ENCODE peak calls at places on chromosomes 4 and X, in seven cellular contexts. One of them, this sample, is unnamed.

GRCh38 chr4:14130551-14130950 is 503.0 kb upstream of the BOD1L1 start:
- DNase-seq in esophagus squamous epithelium: no peak
- DNase-seq in lower lobe of right lung: no peak
- DNase-seq in colonic mucosa: no peak
- DNase-seq in body of pancreas: no peak
- DNase-seq in OCI-LY7: no peak
- DNase-seq in mucosa of descending colon: no peak
- DNase-seq in this sample: no peak

GRCh38 chr4:83639849-83640493 is 104.1 kb downstream of the GPAT3 start:
- DNase-seq in mucosa of descending colon: no peak
- DNase-seq in OCI-LY7: peak; percentile 73
- DNase-seq in lower lobe of right lung: no peak
- DNase-seq in body of pancreas: peak; percentile 71
- DNase-seq in esophagus squamous epithelium: no peak
- DNase-seq in colonic mucosa: peak; percentile 80
- DNase-seq in this sample: peak; percentile 42

GRCh38 chrX:25721564-25721963 is 416.6 kb upstream of the MAGEB18 start:
- DNase-seq in mucosa of descending colon: no peak
- DNase-seq in OCI-LY7: peak; percentile 0
- DNase-seq in colonic mucosa: no peak
- DNase-seq in esophagus squamous epithelium: no peak
- DNase-seq in body of pancreas: no peak
- DNase-seq in lower lobe of right lung: no peak
- DNase-seq in this sample: no peak

GRCh38 chr4:100494166-100494565 is 23.7 kb downstream of the EMCN start:
- DNase-seq in esophagus squamous epithelium: no peak
- DNase-seq in colonic mucosa: no peak
- DNase-seq in body of pancreas: no peak
- DNase-seq in mucosa of descending colon: no peak
- DNase-seq in lower lobe of right lung: no peak
- DNase-seq in OCI-LY7: no peak
- DNase-seq in this sample: no peak

GRCh38 chrX:71515039-71515398 is 17.9 kb upstream of the OGT start:
- DNase-seq in colonic mucosa: no peak
- DNase-seq in mucosa of descending colon: no peak
- DNase-seq in lower lobe of right lung: no peak
- DNase-seq in body of pancreas: no peak
- DNase-seq in OCI-LY7: no peak
- DNase-seq in esophagus squamous epithelium: no peak
- DNase-seq in this sample: no peak

GRCh38 chr4:10942166-10942565 is 257.6 kb upstream of the CLNK start:
- DNase-seq in body of pancreas: no peak
- DNase-seq in lower lobe of right lung: no peak
- DNase-seq in OCI-LY7: no peak
- DNase-seq in mucosa of descending colon: no peak
- DNase-seq in esophagus squamous epithelium: no peak
- DNase-seq in colonic mucosa: no peak
- DNase-seq in this sample: no peak

GRCh38 chrX:373641-374471 is 12.9 kb downstream of the PPP2R3B start:
- DNase-seq in OCI-LY7: peak; percentile 78
- DNase-seq in esophagus squamous epithelium: no peak
- DNase-seq in lower lobe of right lung: no peak
- DNase-seq in mucosa of descending colon: no peak
- DNase-seq in colonic mucosa: no peak
- DNase-seq in body of pancreas: no peak
- DNase-seq in this sample: no peak

GRCh38 chr4:46979283-46979682 is 14.1 kb downstream of the GABRA4 start:
- DNase-seq in body of pancreas: no peak
- DNase-seq in lower lobe of right lung: no peak
- DNase-seq in esophagus squamous epithelium: no peak
- DNase-seq in OCI-LY7: no peak
- DNase-seq in mucosa of descending colon: no peak
- DNase-seq in colonic mucosa: no peak
- DNase-seq in this sample: no peak

GRCh38 chr4:43251760-43252317 is 359.3 kb downstream of the GRXCR1 start:
- DNase-seq in colonic mucosa: no peak
- DNase-seq in lower lobe of right lung: no peak
- DNase-seq in mucosa of descending colon: no peak
- DNase-seq in body of pancreas: peak; percentile 31
- DNase-seq in OCI-LY7: no peak
- DNase-seq in esophagus squamous epithelium: no peak
- DNase-seq in this sample: no peak

GRCh38 chr4:24745172-24745895 is 50.0 kb upstream of the SOD3 start:
- DNase-seq in colonic mucosa: no peak
- DNase-seq in mucosa of descending colon: no peak
- DNase-seq in OCI-LY7: no peak
- DNase-seq in body of pancreas: no peak
- DNase-seq in esophagus squamous epithelium: no peak
- DNase-seq in lower lobe of right lung: no peak
- DNase-seq in this sample: no peak

GRCh38 chrX:82813671-82814078 is 694.4 kb upstream of the POU3F4 start:
- DNase-seq in body of pancreas: no peak
- DNase-seq in OCI-LY7: no peak
- DNase-seq in colonic mucosa: no peak
- DNase-seq in lower lobe of right lung: no peak
- DNase-seq in esophagus squamous epithelium: no peak
- DNase-seq in mucosa of descending colon: no peak
- DNase-seq in this sample: no peak

GRCh38 chr4:184348311-184349233 is 125.8 kb downstream of the IRF2 start:
- DNase-seq in body of pancreas: peak; percentile 85
- DNase-seq in lower lobe of right lung: no peak
- DNase-seq in colonic mucosa: peak; percentile 88
- DNase-seq in OCI-LY7: peak; percentile 41
- DNase-seq in mucosa of descending colon: peak; percentile 78
- DNase-seq in esophagus squamous epithelium: no peak
- DNase-seq in this sample: no peak

GRCh38 chr4:133233922-133234321 is 84.8 kb downstream of the PCDH10 start:
- DNase-seq in colonic mucosa: no peak
- DNase-seq in mucosa of descending colon: no peak
- DNase-seq in body of pancreas: no peak
- DNase-seq in lower lobe of right lung: no peak
- DNase-seq in OCI-LY7: no peak
- DNase-seq in esophagus squamous epithelium: no peak
- DNase-seq in this sample: no peak

GRCh38 chr4:111675746-111676145 is 469.5 kb upstream of the FAM241A start:
- DNase-seq in lower lobe of right lung: no peak
- DNase-seq in OCI-LY7: no peak
- DNase-seq in body of pancreas: no peak
- DNase-seq in colonic mucosa: no peak
- DNase-seq in mucosa of descending colon: no peak
- DNase-seq in esophagus squamous epithelium: no peak
- DNase-seq in this sample: no peak

GRCh38 chr4:109560687-109561452 is 824 bp downstream of the MCUB start:
- DNase-seq in mucosa of descending colon: peak; percentile 70
- DNase-seq in body of pancreas: peak; percentile 16
- DNase-seq in colonic mucosa: peak; percentile 48
- DNase-seq in OCI-LY7: peak; percentile 82
- DNase-seq in esophagus squamous epithelium: no peak
- DNase-seq in lower lobe of right lung: no peak
- DNase-seq in this sample: peak; percentile 52

GRCh38 chrX:56726609-56727008 is 2.4 kb upstream of the NBDY start:
- DNase-seq in colonic mucosa: no peak
- DNase-seq in OCI-LY7: peak; percentile 62
- DNase-seq in mucosa of descending colon: no peak
- DNase-seq in esophagus squamous epithelium: no peak
- DNase-seq in body of pancreas: no peak
- DNase-seq in lower lobe of right lung: no peak
- DNase-seq in this sample: no peak

GRCh38 chrX:139831689-139832456 is 101.0 kb downstream of the ATP11C start:
- DNase-seq in body of pancreas: peak; percentile 15
- DNase-seq in OCI-LY7: no peak
- DNase-seq in colonic mucosa: peak; percentile 38
- DNase-seq in mucosa of descending colon: no peak
- DNase-seq in esophagus squamous epithelium: no peak
- DNase-seq in lower lobe of right lung: no peak
- DNase-seq in this sample: no peak

GRCh38 chr4:164621886-164622521 is 131.9 kb upstream of the SMIM31 start:
- DNase-seq in esophagus squamous epithelium: no peak
- DNase-seq in body of pancreas: no peak
- DNase-seq in colonic mucosa: no peak
- DNase-seq in OCI-LY7: no peak
- DNase-seq in mucosa of descending colon: no peak
- DNase-seq in lower lobe of right lung: no peak
- DNase-seq in this sample: no peak

GRCh38 chr4:85210353-85210752 is 243.9 kb upstream of the WDFY3 start:
- DNase-seq in esophagus squamous epithelium: no peak
- DNase-seq in mucosa of descending colon: no peak
- DNase-seq in lower lobe of right lung: no peak
- DNase-seq in OCI-LY7: no peak
- DNase-seq in colonic mucosa: no peak
- DNase-seq in body of pancreas: no peak
- DNase-seq in this sample: no peak

GRCh38 chr4:53595823-53596222 is 4.5 kb upstream of the LNX1 start:
- DNase-seq in esophagus squamous epithelium: no peak
- DNase-seq in lower lobe of right lung: no peak
- DNase-seq in mucosa of descending colon: no peak
- DNase-seq in colonic mucosa: no peak
- DNase-seq in body of pancreas: no peak
- DNase-seq in OCI-LY7: no peak
- DNase-seq in this sample: no peak

GRCh38 chr4:140427104-140427918 is at the start of gene CLGN:
- DNase-seq in OCI-LY7: peak; percentile 82
- DNase-seq in lower lobe of right lung: peak; percentile 73
- DNase-seq in esophagus squamous epithelium: no peak
- DNase-seq in mucosa of descending colon: peak; percentile 66
- DNase-seq in body of pancreas: peak; percentile 77
- DNase-seq in colonic mucosa: peak; percentile 70
- DNase-seq in this sample: peak; percentile 68

GRCh38 chr4:6115746-6116586 is 84.4 kb downstream of the JAKMIP1 start:
- DNase-seq in body of pancreas: no peak
- DNase-seq in colonic mucosa: no peak
- DNase-seq in OCI-LY7: no peak
- DNase-seq in mucosa of descending colon: no peak
- DNase-seq in lower lobe of right lung: no peak
- DNase-seq in esophagus squamous epithelium: no peak
- DNase-seq in this sample: no peak

DNA sequence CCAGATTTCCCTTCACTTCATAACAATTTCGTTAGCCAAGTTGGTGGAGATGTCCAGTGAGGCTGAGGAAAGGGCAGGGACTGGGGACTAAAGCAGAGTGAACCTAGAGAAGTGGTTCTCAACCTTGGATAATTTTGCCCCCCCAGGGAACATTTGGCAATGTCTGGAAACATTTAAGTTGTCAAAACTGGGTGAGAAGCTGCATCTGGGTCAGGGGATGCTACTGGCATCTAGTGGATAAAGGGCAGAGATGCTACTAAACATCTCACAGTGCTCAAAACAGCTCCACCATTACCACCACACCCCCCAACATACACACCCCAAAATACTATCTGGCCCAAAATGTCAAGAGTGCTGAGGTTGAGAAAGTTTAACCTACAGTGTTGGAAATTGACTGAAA is 32.0 kb upstream of the FGF16 start:
- DNase-seq in colonic mucosa: no peak
- DNase-seq in esophagus squamous epithelium: no peak
- DNase-seq in OCI-LY7: no peak
- DNase-seq in mucosa of descending colon: no peak
- DNase-seq in lower lobe of right lung: no peak
- DNase-seq in body of pancreas: no peak
- DNase-seq in this sample: no peak
- TF ChIP-seq CTCF in colonic mucosa: no peak
- TF ChIP-seq CTCF in esophagus squamous epithelium: no peak
- TF ChIP-seq CTCF in OCI-LY7: peak; percentile 41
- TF ChIP-seq CTCF in mucosa of descending colon: no peak
- TF ChIP-seq CTCF in lower lobe of right lung: no peak
- TF ChIP-seq CTCF in body of pancreas: no peak
- TF ChIP-seq CTCF in this sample: peak; percentile 12

GRCh38 chr4:103171006-103171405 is 27.1 kb downstream of the CENPE start:
- DNase-seq in lower lobe of right lung: no peak
- DNase-seq in colonic mucosa: no peak
- DNase-seq in mucosa of descending colon: no peak
- DNase-seq in OCI-LY7: no peak
- DNase-seq in esophagus squamous epithelium: no peak
- DNase-seq in body of pancreas: no peak
- DNase-seq in this sample: no peak
- H3K36me3 ChIP-seq in lower lobe of right lung: no peaks in the 10 kb centered on the region
- H3K36me3 ChIP-seq in colonic mucosa: no peaks in the 10 kb centered on the region
- H3K36me3 ChIP-seq in mucosa of descending colon: no peaks in the 10 kb centered on the region
- H3K36me3 ChIP-seq in OCI-LY7: peaks cover 97% of the 10 kb centered on the region
- H3K36me3 ChIP-seq in esophagus squamous epithelium: peaks cover 11% of the 10 kb centered on the region
- H3K36me3 ChIP-seq in body of pancreas: no peaks in the 10 kb centered on the region
- H3K36me3 ChIP-seq in this sample: no peaks in the 10 kb centered on the region

DNA sequence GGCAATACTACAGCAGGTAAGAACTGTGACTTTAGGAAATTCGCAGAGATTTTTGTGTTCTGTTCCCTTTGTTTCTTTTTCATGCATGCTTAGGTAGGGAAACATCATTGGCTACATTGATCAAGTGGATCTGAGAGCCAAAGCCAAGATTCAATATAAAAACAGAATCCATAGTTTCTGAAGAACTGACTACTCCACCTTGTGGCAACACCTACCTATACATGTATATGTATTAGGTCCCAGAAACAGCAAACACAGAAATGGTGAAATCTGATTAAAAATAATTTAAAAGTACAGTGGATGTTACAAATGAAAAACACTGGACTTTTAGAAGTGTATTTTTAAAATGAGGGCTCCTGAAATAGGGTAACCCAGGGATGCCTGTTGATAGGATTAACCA is 322.6 kb upstream of the MAOA start:
- DNase-seq in lower lobe of right lung: no peak
- DNase-seq in mucosa of descending colon: no peak
- DNase-seq in colonic mucosa: no peak
- DNase-seq in body of pancreas: no peak
- DNase-seq in esophagus squamous epithelium: no peak
- DNase-seq in OCI-LY7: peak; percentile 29
- DNase-seq in this sample: no peak
- TF ChIP-seq CTCF in lower lobe of right lung: no peak
- TF ChIP-seq CTCF in mucosa of descending colon: no peak
- TF ChIP-seq CTCF in colonic mucosa: no peak
- TF ChIP-seq CTCF in body of pancreas: no peak
- TF ChIP-seq CTCF in esophagus squamous epithelium: no peak
- TF ChIP-seq CTCF in OCI-LY7: peak; percentile 42
- TF ChIP-seq CTCF in this sample: no peak

DNA sequence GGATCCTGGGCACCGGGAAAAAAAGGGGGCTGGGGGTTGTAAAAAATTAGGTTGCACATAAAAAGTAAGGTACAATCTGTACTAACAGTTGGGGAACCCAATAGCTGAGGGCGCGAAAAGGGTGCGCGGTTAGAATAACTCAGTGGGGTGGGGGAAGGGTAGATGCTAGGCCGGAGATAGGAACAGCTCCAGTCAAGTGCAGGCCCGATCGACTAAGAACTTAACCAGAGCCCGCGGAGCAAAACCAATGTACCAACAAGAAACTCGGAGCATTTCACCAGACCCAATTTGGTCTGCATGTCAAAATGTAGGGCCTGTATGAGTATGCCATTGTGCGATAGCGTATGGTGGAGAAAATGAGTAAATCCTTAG is 1.3 kb downstream of the HNRNPD start:
- DNase-seq in lower lobe of right lung: no peak
- DNase-seq in mucosa of descending colon: no peak
- DNase-seq in OCI-LY7: peak; percentile 63
- DNase-seq in esophagus squamous epithelium: no peak
- DNase-seq in colonic mucosa: peak; percentile 66
- DNase-seq in body of pancreas: peak; percentile 40
- DNase-seq in this sample: peak; percentile 32
- H3K36me3 ChIP-seq in lower lobe of right lung: peaks cover 16% of the 10 kb centered on the region
- H3K36me3 ChIP-seq in mucosa of descending colon: no peaks in the 10 kb centered on the region
- H3K36me3 ChIP-seq in OCI-LY7: peaks cover 74% of the 10 kb centered on the region
- H3K36me3 ChIP-seq in esophagus squamous epithelium: peaks cover 27% of the 10 kb centered on the region
- H3K36me3 ChIP-seq in colonic mucosa: no peaks in the 10 kb centered on the region
- H3K36me3 ChIP-seq in body of pancreas: no peaks in the 10 kb centered on the region
- H3K36me3 ChIP-seq in this sample: peaks cover 4% of the 10 kb centered on the region

GRCh38 chr4:56650259-56651070 is 30.6 kb downstream of the HOPX start:
- DNase-seq in lower lobe of right lung: no peak
- DNase-seq in OCI-LY7: no peak
- DNase-seq in body of pancreas: no peak
- DNase-seq in mucosa of descending colon: no peak
- DNase-seq in colonic mucosa: no peak
- DNase-seq in esophagus squamous epithelium: no peak
- DNase-seq in this sample: no peak
- TF ChIP-seq CTCF in lower lobe of right lung: no peak
- TF ChIP-seq CTCF in OCI-LY7: peak; percentile 45
- TF ChIP-seq CTCF in body of pancreas: no peak
- TF ChIP-seq CTCF in mucosa of descending colon: no peak
- TF ChIP-seq CTCF in colonic mucosa: no peak
- TF ChIP-seq CTCF in esophagus squamous epithelium: no peak
- TF ChIP-seq CTCF in this sample: no peak

This sample was measured in tibial artery.